ENCODE peak calls at places on chromosome X, in six cellular contexts. One of them, this sample, is unnamed.

GRCh38 chrX:77953708-77954107 is 15.7 kb downstream of the PGAM4 start:
- DNase-seq in SJSA1: no peak
- DNase-seq in endothelial cell: no peak
- DNase-seq in HT1080: no peak
- DNase-seq in NT2/D1: no peak
- DNase-seq in IMR-90: peak; percentile 58
- DNase-seq in this sample: no peak

GRCh38 chrX:52138830-52139544 is 45.7 kb upstream of the MAGED4 start:
- DNase-seq in HT1080: no peak
- DNase-seq in endothelial cell: no peak
- DNase-seq in NT2/D1: no peak
- DNase-seq in IMR-90: no peak
- DNase-seq in SJSA1: no peak
- DNase-seq in this sample: no peak

GRCh38 chrX:81957900-81958545 is 756.1 kb downstream of the SH3BGRL start:
- DNase-seq in SJSA1: no peak
- DNase-seq in IMR-90: peak; percentile 1
- DNase-seq in HT1080: peak; percentile 1
- DNase-seq in endothelial cell: no peak
- DNase-seq in NT2/D1: peak; percentile 36
- DNase-seq in this sample: no peak

GRCh38 chrX:86383681-86384540 is 235.7 kb downstream of the DACH2 start:
- DNase-seq in IMR-90: no peak
- DNase-seq in NT2/D1: no peak
- DNase-seq in endothelial cell: no peak
- DNase-seq in SJSA1: no peak
- DNase-seq in HT1080: no peak
- DNase-seq in this sample: no peak

GRCh38 chrX:53239474-53239873 is 14.5 kb upstream of the KDM5C start:
- DNase-seq in endothelial cell: peak; percentile 22
- DNase-seq in SJSA1: no peak
- DNase-seq in HT1080: peak; percentile 20
- DNase-seq in IMR-90: no peak
- DNase-seq in NT2/D1: peak; percentile 30
- DNase-seq in this sample: no peak

GRCh38 chrX:152915541-152916241 is 17.8 kb downstream of the ZNF185 start:
- DNase-seq in IMR-90: peak; percentile 79
- DNase-seq in HT1080: peak; percentile 53
- DNase-seq in SJSA1: no peak
- DNase-seq in NT2/D1: no peak
- DNase-seq in endothelial cell: peak; percentile 52
- DNase-seq in this sample: no peak

GRCh38 chrX:28794751-28795150 is 207.5 kb downstream of the IL1RAPL1 start:
- DNase-seq in HT1080: no peak
- DNase-seq in SJSA1: no peak
- DNase-seq in endothelial cell: no peak
- DNase-seq in IMR-90: no peak
- DNase-seq in NT2/D1: no peak
- DNase-seq in this sample: no peak

GRCh38 chrX:129843459-129844306 is at the start of gene ZDHHC9:
- DNase-seq in IMR-90: peak; percentile 85
- DNase-seq in SJSA1: peak; percentile 86
- DNase-seq in endothelial cell: peak; percentile 81
- DNase-seq in NT2/D1: peak; percentile 60
- DNase-seq in HT1080: peak; percentile 85
- DNase-seq in this sample: peak; percentile 92

GRCh38 chrX:49165901-49166881 is 3.6 kb downstream of the MAGIX start:
- DNase-seq in HT1080: peak; percentile 73
- DNase-seq in IMR-90: peak; percentile 61
- DNase-seq in NT2/D1: no peak
- DNase-seq in endothelial cell: peak; percentile 45
- DNase-seq in SJSA1: peak; percentile 57
- DNase-seq in this sample: no peak

GRCh38 chrX:19156223-19156622 is 34.0 kb upstream of the ADGRG2 start:
- DNase-seq in SJSA1: no peak
- DNase-seq in HT1080: no peak
- DNase-seq in NT2/D1: peak; percentile 9
- DNase-seq in endothelial cell: no peak
- DNase-seq in IMR-90: no peak
- DNase-seq in this sample: no peak

GRCh38 chrX:96655947-96656623 is 28.6 kb upstream of the DIAPH2 start:
- DNase-seq in SJSA1: no peak
- DNase-seq in HT1080: no peak
- DNase-seq in IMR-90: no peak
- DNase-seq in NT2/D1: no peak
- DNase-seq in endothelial cell: no peak
- DNase-seq in this sample: no peak

GRCh38 chrX:65697173-65697572 is 29.7 kb downstream of the MSN start:
- DNase-seq in NT2/D1: no peak
- DNase-seq in SJSA1: no peak
- DNase-seq in HT1080: peak; percentile 48
- DNase-seq in endothelial cell: no peak
- DNase-seq in IMR-90: peak; percentile 79
- DNase-seq in this sample: no peak

GRCh38 chrX:49071877-49072711 is 1.7 kb downstream of the PRAF2 start:
- DNase-seq in HT1080: no peak
- DNase-seq in NT2/D1: no peak
- DNase-seq in IMR-90: peak; percentile 67
- DNase-seq in endothelial cell: peak; percentile 52
- DNase-seq in SJSA1: no peak
- DNase-seq in this sample: no peak

GRCh38 chrX:39309721-39310152 is 508.5 kb downstream of the MID1IP1 start:
- DNase-seq in IMR-90: no peak
- DNase-seq in HT1080: no peak
- DNase-seq in SJSA1: no peak
- DNase-seq in endothelial cell: peak; percentile 22
- DNase-seq in NT2/D1: no peak
- DNase-seq in this sample: no peak

GRCh38 chrX:41733939-41734338 is 10.0 kb downstream of the GPR82 start:
- DNase-seq in HT1080: no peak
- DNase-seq in IMR-90: no peak
- DNase-seq in endothelial cell: no peak
- DNase-seq in NT2/D1: no peak
- DNase-seq in SJSA1: no peak
- DNase-seq in this sample: no peak

GRCh38 chrX:141320801-141321200 is 78.5 kb upstream of the SPANXC start:
- DNase-seq in NT2/D1: no peak
- DNase-seq in HT1080: peak; percentile 48
- DNase-seq in endothelial cell: no peak
- DNase-seq in SJSA1: no peak
- DNase-seq in IMR-90: no peak
- DNase-seq in this sample: no peak

GRCh38 chrX:120419465-120419864 is 49.6 kb downstream of the LAMP2 start:
- DNase-seq in SJSA1: no peak
- DNase-seq in NT2/D1: no peak
- DNase-seq in IMR-90: no peak
- DNase-seq in endothelial cell: no peak
- DNase-seq in HT1080: no peak
- DNase-seq in this sample: no peak

GRCh38 chrX:68892651-68893050 is 63.8 kb downstream of the EFNB1 start:
- DNase-seq in HT1080: no peak
- DNase-seq in SJSA1: no peak
- DNase-seq in NT2/D1: no peak
- DNase-seq in endothelial cell: no peak
- DNase-seq in IMR-90: no peak
- DNase-seq in this sample: no peak

GRCh38 chrX:133792198-133792953 is 193.0 kb downstream of the GPC3 start:
- DNase-seq in HT1080: peak; percentile 62
- DNase-seq in NT2/D1: peak; percentile 51
- DNase-seq in SJSA1: peak; percentile 62
- DNase-seq in IMR-90: peak; percentile 66
- DNase-seq in endothelial cell: peak; percentile 65
- DNase-seq in this sample: no peak

GRCh38 chrX:19709812-19710518 is 177.4 kb downstream of the SH3KBP1 start:
- DNase-seq in NT2/D1: no peak
- DNase-seq in HT1080: peak; percentile 93
- DNase-seq in IMR-90: peak; percentile 93
- DNase-seq in endothelial cell: no peak
- DNase-seq in SJSA1: peak; percentile 84
- DNase-seq in this sample: no peak

GRCh38 chrX:38165023-38165422 is 55.6 kb downstream of the SRPX start:
- DNase-seq in NT2/D1: no peak
- DNase-seq in IMR-90: no peak
- DNase-seq in endothelial cell: no peak
- DNase-seq in SJSA1: no peak
- DNase-seq in HT1080: no peak
- DNase-seq in this sample: no peak

GRCh38 chrX:38636949-38637819 is 75.8 kb downstream of the TSPAN7 start:
- DNase-seq in HT1080: no peak
- DNase-seq in IMR-90: no peak
- DNase-seq in endothelial cell: no peak
- DNase-seq in SJSA1: peak; percentile 77
- DNase-seq in NT2/D1: no peak
- DNase-seq in this sample: no peak

GRCh38 chrX:122422547-122422946 is 761.5 kb upstream of the GRIA3 start:
- DNase-seq in HT1080: no peak
- DNase-seq in IMR-90: no peak
- DNase-seq in SJSA1: no peak
- DNase-seq in endothelial cell: no peak
- DNase-seq in NT2/D1: no peak
- DNase-seq in this sample: no peak

GRCh38 chrX:154775611-154776349 is 13.1 kb downstream of the DKC1 start:
- DNase-seq in SJSA1: no peak
- DNase-seq in NT2/D1: no peak
- DNase-seq in endothelial cell: no peak
- DNase-seq in IMR-90: peak; percentile 45
- DNase-seq in HT1080: no peak
- DNase-seq in this sample: no peak

GRCh38 chrX:47232803-47233332 is at the start of gene USP11:
- DNase-seq in HT1080: peak; percentile 48
- DNase-seq in SJSA1: peak; percentile 50
- DNase-seq in endothelial cell: no peak
- DNase-seq in NT2/D1: peak; percentile 43
- DNase-seq in IMR-90: peak; percentile 51
- DNase-seq in this sample: no peak

GRCh38 chrX:134210465-134210864 is 26.5 kb upstream of the CCDC160 start:
- DNase-seq in SJSA1: no peak
- DNase-seq in HT1080: no peak
- DNase-seq in IMR-90: no peak
- DNase-seq in NT2/D1: no peak
- DNase-seq in endothelial cell: no peak
- DNase-seq in this sample: no peak

GRCh38 chrX:86806786-86807185 is 658.5 kb downstream of the DACH2 start:
- DNase-seq in SJSA1: no peak
- DNase-seq in NT2/D1: peak; percentile 20
- DNase-seq in IMR-90: peak; percentile 3
- DNase-seq in HT1080: peak; percentile 0
- DNase-seq in endothelial cell: peak; percentile 4
- DNase-seq in this sample: no peak

GRCh38 chrX:154481911-154482601 is 3.0 kb upstream of the LAGE3 start:
- DNase-seq in endothelial cell: no peak
- DNase-seq in NT2/D1: no peak
- DNase-seq in IMR-90: no peak
- DNase-seq in HT1080: no peak
- DNase-seq in SJSA1: no peak
- DNase-seq in this sample: no peak

GRCh38 chrX:3711331-3711917 is 2.0 kb downstream of the PRKX start:
- DNase-seq in endothelial cell: no peak
- DNase-seq in IMR-90: no peak
- DNase-seq in NT2/D1: no peak
- DNase-seq in HT1080: no peak
- DNase-seq in SJSA1: no peak
- DNase-seq in this sample: no peak